ENCODE peak calls at places on chromosomes 12 and 14, in four cellular contexts. T, M, I and A are unnamed samples.

GRCh38 chr12:89706551-89707348 is 1.9 kb downstream of the ATP2B1 start:
- DNase-seq in T (no peak), M (no peak), I (peak), A (peak)

GRCh38 chr14:39492267-39492666 is 60.0 kb upstream of the FBXO33 start:
- DNase-seq in I (peak), M (no peak), T (no peak), A (peak)

GRCh38 chr14:95313707-95314106 is 6.0 kb downstream of the CLMN start:
- DNase-seq in I (peak), T (no peak), M (no peak), A (no peak)

GRCh38 chr12:13071305-13072280 is 27.4 kb downstream of the FAM234B start:
- DNase-seq in I (no peak), T (no peak), M (no peak), A (no peak)

GRCh38 chr14:28756896-28757570 is 9.6 kb upstream of the FOXG1 start:
- DNase-seq in I (peak), M (peak), T (no peak), A (peak)

GRCh38 chr12:104669057-104669770 is 212.5 kb downstream of the CHST11 start:
- DNase-seq in I (no peak), T (no peak), M (no peak), A (peak)

GRCh38 chr12:39831587-39832315 is 212.1 kb upstream of the ABCD2 start:
- DNase-seq in T (no peak), I (peak), M (no peak), A (no peak)

GRCh38 chr12:108888031-108888430 is 8.1 kb downstream of the DAO start:
- DNase-seq in I (no peak), T (no peak), M (no peak), A (no peak)

GRCh38 chr14:39176263-39177167 is 1.5 kb downstream of the PNN start:
- DNase-seq in I (no peak), T (no peak), M (no peak), A (no peak)

GRCh38 chr12:12890815-12891645 is at the start of gene GPRC5A:
- DNase-seq in M (peak), I (peak), T (no peak), A (peak)

GRCh38 chr14:95297832-95298231 is 21.9 kb downstream of the CLMN start:
- DNase-seq in M (no peak), I (no peak), T (no peak), A (no peak)

GRCh38 chr14:105880616-105881015 is 354.2 kb downstream of the TMEM121 start:
- DNase-seq in I (no peak), M (no peak), T (no peak), A (no peak)

GRCh38 chr14:65506801-65507200 is 94.3 kb downstream of the FUT8 start:
- DNase-seq in M (no peak), T (peak), I (no peak), A (peak)

GRCh38 chr12:49428652-49429549 is 61.6 kb downstream of the SPATS2 start:
- DNase-seq in I (peak), M (no peak), T (no peak), A (peak)

GRCh38 chr12:24125280-24125679 is 175.8 kb upstream of the SOX5 start:
- DNase-seq in I (no peak), T (no peak), M (no peak), A (no peak)

GRCh38 chr12:56476972-56477432 is 8.6 kb downstream of the SPRYD4 start:
- DNase-seq in M (no peak), I (no peak), T (no peak), A (peak)

GRCh38 chr12:12749433-12749832 is 32.3 kb downstream of the CDKN1B start:
- DNase-seq in T (no peak), I (no peak), M (no peak), A (peak)

GRCh38 chr12:80187660-80188090 is 88.3 kb downstream of the OTOGL start:
- DNase-seq in M (no peak), I (peak), T (no peak), A (peak)

GRCh38 chr14:64649383-64649998 is 54.7 kb upstream of the PLEKHG3 start:
- DNase-seq in T (no peak), M (no peak), I (no peak), A (peak)

GRCh38 chr12:124162151-124163110 is 132.5 kb upstream of the RFLNA start:
- DNase-seq in I (no peak), M (no peak), T (no peak), A (peak)

GRCh38 chr12:75603475-75603874 is 92.1 kb upstream of the KRR1 start:
- DNase-seq in I (no peak), T (no peak), M (no peak), A (no peak)

GRCh38 chr12:75606146-75606545 is 94.7 kb upstream of the KRR1 start:
- DNase-seq in M (no peak), I (no peak), T (no peak), A (no peak)

GRCh38 chr12:75600146-75600545 is 88.7 kb upstream of the KRR1 start:
- DNase-seq in I (no peak), T (no peak), M (no peak), A (no peak)

GRCh38 chr12:75599061-75599460 is 87.7 kb upstream of the KRR1 start:
- DNase-seq in T (no peak), I (no peak), M (no peak), A (no peak)

DNA sequence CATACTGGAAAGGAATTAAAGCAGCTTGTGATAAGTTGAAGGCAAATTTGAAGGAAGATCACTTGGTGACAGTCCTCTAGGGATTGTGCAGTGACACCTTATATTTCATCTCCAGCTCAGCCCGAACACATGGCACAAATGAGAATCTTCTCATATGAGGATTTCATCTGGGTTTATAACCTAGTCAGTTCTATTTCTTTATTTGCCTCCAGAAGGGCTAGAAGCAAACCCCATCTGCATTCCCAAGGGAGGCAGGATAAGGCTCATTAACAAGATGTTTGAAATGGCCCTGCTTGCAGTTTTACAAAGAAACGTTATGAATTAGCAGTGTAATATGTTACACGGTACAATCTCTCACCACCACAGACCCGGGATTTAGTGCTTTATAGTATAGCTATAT is 90.7 kb upstream of the KRR1 start:
- DNase-seq in T (no peak), I (no peak), M (no peak), A (no peak)
- H3K56ac ChIP-seq in T (no peak), I (no peak), M (no peak), A (no peak)

GRCh38 chr14:99389171-99389826 is 91.4 kb downstream of the SETD3 start:
- DNase-seq in I (peak), T (peak), M (peak), A (peak)
- H3K18ac ChIP-seq in I (no peak), T (no peak), M (no peak), A (no peak)

GRCh38 chr14:72822946-72823611 is 70.8 kb downstream of the DPF3 start:
- DNase-seq in I (no peak), T (no peak), M (no peak), A (no peak)

GRCh38 chr14:72825486-72825885 is 68.4 kb downstream of the DPF3 start:
- DNase-seq in T (no peak), M (no peak), I (no peak), A (peak)

GRCh38 chr14:72826039-72826438 is 67.9 kb downstream of the DPF3 start:
- DNase-seq in T (no peak), M (no peak), I (no peak), A (peak)

GRCh38 chr14:72828604-72829003 is 65.3 kb downstream of the DPF3 start:
- DNase-seq in M (no peak), I (no peak), T (no peak), A (no peak)

GRCh38 chr14:72824051-72824450 is 69.8 kb downstream of the DPF3 start:
- DNase-seq in T (no peak), M (no peak), I (no peak), A (peak)
- H3K4me2 ChIP-seq in T (no peak), M (no peak), I (no peak), A (no peak)

GRCh38 chr12:106287364-106287763 is 15.2 kb upstream of the TCP11L2 start:
- DNase-seq in T (no peak), I (no peak), M (no peak), A (no peak)
- H3K56ac ChIP-seq in T (no peak), I (no peak), M (no peak), A (no peak)

GRCh38 chr14:68622856-68623255 is 170.0 kb downstream of the ZFP36L1 start:
- DNase-seq in M (no peak), I (no peak), T (no peak), A (no peak)

GRCh38 chr14:68623307-68623706 is 169.6 kb downstream of the ZFP36L1 start:
- DNase-seq in I (no peak), M (no peak), T (no peak), A (no peak)

GRCh38 chr14:68621400-68622365 is 171.2 kb downstream of the ZFP36L1 start:
- DNase-seq in M (no peak), T (no peak), I (peak), A (no peak)

GRCh38 chr14:68616255-68616902 is 176.5 kb downstream of the ZFP36L1 start:
- DNase-seq in M (no peak), T (no peak), I (peak), A (peak)

GRCh38 chr14:68619805-68620574 is 172.9 kb downstream of the ZFP36L1 start:
- DNase-seq in I (peak), T (no peak), M (no peak), A (peak)
- H3K18ac ChIP-seq in I (peak), T (no peak), M (no peak), A (no peak)

GRCh38 chr12:127127887-127128286 is 1139.1 kb upstream of the TMEM132C start:
- DNase-seq in T (no peak), I (no peak), M (no peak), A (no peak)

GRCh38 chr12:127121494-127122070 is 1145.4 kb upstream of the TMEM132C start:
- DNase-seq in I (no peak), M (no peak), T (no peak), A (no peak)

GRCh38 chr12:127130506-127131100 is 1136.4 kb upstream of the TMEM132C start:
- DNase-seq in I (no peak), T (no peak), M (no peak), A (no peak)

GRCh38 chr12:127125607-127126259 is 1141.2 kb upstream of the TMEM132C start:
- DNase-seq in M (no peak), T (no peak), I (peak), A (peak)

GRCh38 chr12:127126260-127126628 is 1140.7 kb upstream of the TMEM132C start:
- DNase-seq in T (no peak), I (no peak), M (no peak), A (no peak)
- H3K4me2 ChIP-seq in T (no peak), I (no peak), M (no peak), A (no peak)

DNA sequence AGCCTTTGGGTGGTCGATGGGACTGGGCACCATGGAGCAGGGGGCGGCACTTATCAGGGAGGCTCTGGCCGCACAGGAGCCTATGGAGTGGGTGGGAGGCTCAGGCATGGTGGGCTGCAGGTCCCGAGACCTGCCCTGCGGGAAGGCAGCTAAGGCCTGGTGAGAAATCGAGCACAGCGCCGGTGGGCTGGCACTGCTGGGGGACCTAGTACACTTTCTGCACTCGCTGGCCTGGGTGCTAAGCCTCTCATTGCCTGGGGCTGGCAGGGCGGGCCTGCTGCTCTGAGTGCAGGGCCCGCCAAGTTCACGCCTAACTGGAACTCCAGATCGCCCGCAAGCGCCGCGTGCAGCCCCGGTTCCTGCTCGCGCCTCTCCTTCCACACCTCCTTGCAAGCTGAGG is 33.1 kb upstream of the SLCO1B3 start:
- DNase-seq in M (no peak), I (no peak), T (no peak), A (no peak)
- H3K56ac ChIP-seq in M (no peak), I (no peak), T (no peak), A (no peak)